ENCODE peak calls at places on chromosomes 4 and X, in seven cellular contexts. One of them, this sample, is unnamed.
A peak's percentile ranks its signal among the peaks of the same experiment; 100 is the strongest.

GRCh38 chrX:29662101-29662500 is 553.3 kb upstream of the MAGEB2 start:
- DNase-seq in RWPE1: peak; percentile 15
- DNase-seq in CD4-positive, alpha-beta T cell: no peak
- DNase-seq in Peyer's patch: no peak
- DNase-seq in OCI-LY7: no peak
- DNase-seq in RWPE2: no peak
- DNase-seq in GM23338: no peak
- DNase-seq in this sample: no peak

GRCh38 chr4:167452922-167453321 is 218.6 kb upstream of the SPOCK3 start:
- DNase-seq in RWPE1: no peak
- DNase-seq in CD4-positive, alpha-beta T cell: no peak
- DNase-seq in Peyer's patch: no peak
- DNase-seq in OCI-LY7: no peak
- DNase-seq in RWPE2: no peak
- DNase-seq in GM23338: no peak
- DNase-seq in this sample: no peak

GRCh38 chr4:119300072-119300387 is 21.9 kb downstream of the FABP2 start:
- DNase-seq in RWPE1: peak; percentile 28
- DNase-seq in CD4-positive, alpha-beta T cell: peak; percentile 19
- DNase-seq in Peyer's patch: peak; percentile 70
- DNase-seq in OCI-LY7: no peak
- DNase-seq in RWPE2: no peak
- DNase-seq in GM23338: no peak
- DNase-seq in this sample: peak; percentile 82

GRCh38 chrX:73214366-73215094 is at the start of gene NAP1L2:
- DNase-seq in RWPE1: no peak
- DNase-seq in CD4-positive, alpha-beta T cell: peak; percentile 25
- DNase-seq in Peyer's patch: peak; percentile 50
- DNase-seq in OCI-LY7: no peak
- DNase-seq in RWPE2: no peak
- DNase-seq in GM23338: peak; percentile 61
- DNase-seq in this sample: peak; percentile 63

GRCh38 chr4:99998062-99998880 is 48.2 kb upstream of the H2AZ1 start:
- DNase-seq in RWPE1: peak; percentile 34
- DNase-seq in CD4-positive, alpha-beta T cell: no peak
- DNase-seq in Peyer's patch: no peak
- DNase-seq in OCI-LY7: peak; percentile 6
- DNase-seq in RWPE2: no peak
- DNase-seq in GM23338: peak; percentile 54
- DNase-seq in this sample: no peak

GRCh38 chr4:127069675-127070074 is 563.1 kb upstream of the INTU start:
- DNase-seq in RWPE1: no peak
- DNase-seq in CD4-positive, alpha-beta T cell: no peak
- DNase-seq in Peyer's patch: no peak
- DNase-seq in OCI-LY7: no peak
- DNase-seq in RWPE2: no peak
- DNase-seq in GM23338: peak; percentile 32
- DNase-seq in this sample: no peak

GRCh38 chr4:138184881-138185280 is 57.3 kb downstream of the SLC7A11 start:
- DNase-seq in RWPE1: no peak
- DNase-seq in CD4-positive, alpha-beta T cell: no peak
- DNase-seq in Peyer's patch: no peak
- DNase-seq in OCI-LY7: no peak
- DNase-seq in RWPE2: no peak
- DNase-seq in GM23338: no peak
- DNase-seq in this sample: no peak

GRCh38 chrX:113675278-113675677 is 834.6 kb upstream of the AMOT start:
- DNase-seq in RWPE1: peak; percentile 0
- DNase-seq in CD4-positive, alpha-beta T cell: no peak
- DNase-seq in Peyer's patch: no peak
- DNase-seq in OCI-LY7: no peak
- DNase-seq in RWPE2: no peak
- DNase-seq in GM23338: no peak
- DNase-seq in this sample: no peak

GRCh38 chrX:134794692-134795091 is 136.4 kb upstream of the PLAC1 start:
- DNase-seq in RWPE1: no peak
- DNase-seq in CD4-positive, alpha-beta T cell: no peak
- DNase-seq in Peyer's patch: no peak
- DNase-seq in OCI-LY7: no peak
- DNase-seq in RWPE2: no peak
- DNase-seq in GM23338: no peak
- DNase-seq in this sample: no peak

GRCh38 chr4:145347684-145348083 is 134.0 kb upstream of the SMAD1 start:
- DNase-seq in RWPE1: no peak
- DNase-seq in CD4-positive, alpha-beta T cell: no peak
- DNase-seq in Peyer's patch: no peak
- DNase-seq in OCI-LY7: no peak
- DNase-seq in RWPE2: no peak
- DNase-seq in GM23338: no peak
- DNase-seq in this sample: no peak

GRCh38 chrX:140764401-140764919 is 54.9 kb downstream of the LINC00632 start:
- DNase-seq in RWPE1: no peak
- DNase-seq in CD4-positive, alpha-beta T cell: peak; percentile 8
- DNase-seq in Peyer's patch: no peak
- DNase-seq in OCI-LY7: no peak
- DNase-seq in RWPE2: no peak
- DNase-seq in GM23338: peak; percentile 64
- DNase-seq in this sample: no peak

GRCh38 chr4:85512446-85513205 is 37.7 kb downstream of the ARHGAP24 start:
- DNase-seq in RWPE1: no peak
- DNase-seq in CD4-positive, alpha-beta T cell: no peak
- DNase-seq in Peyer's patch: no peak
- DNase-seq in OCI-LY7: no peak
- DNase-seq in RWPE2: no peak
- DNase-seq in GM23338: no peak
- DNase-seq in this sample: no peak

GRCh38 chrX:38262715-38263620 is 42.3 kb upstream of the SRPX start:
- DNase-seq in RWPE1: no peak
- DNase-seq in CD4-positive, alpha-beta T cell: no peak
- DNase-seq in Peyer's patch: no peak
- DNase-seq in OCI-LY7: no peak
- DNase-seq in RWPE2: no peak
- DNase-seq in GM23338: no peak
- DNase-seq in this sample: no peak

GRCh38 chr4:103374773-103375172 is 176.6 kb upstream of the CENPE start:
- DNase-seq in RWPE1: no peak
- DNase-seq in CD4-positive, alpha-beta T cell: no peak
- DNase-seq in Peyer's patch: no peak
- DNase-seq in OCI-LY7: no peak
- DNase-seq in RWPE2: no peak
- DNase-seq in GM23338: peak; percentile 27
- DNase-seq in this sample: no peak

GRCh38 chr4:105171912-105172311 is 25.2 kb downstream of the TET2 start:
- DNase-seq in RWPE1: no peak
- DNase-seq in CD4-positive, alpha-beta T cell: no peak
- DNase-seq in Peyer's patch: no peak
- DNase-seq in OCI-LY7: no peak
- DNase-seq in RWPE2: no peak
- DNase-seq in GM23338: no peak
- DNase-seq in this sample: no peak

GRCh38 chr4:82823062-82823461 is 24.5 kb upstream of the SCD5 start:
- DNase-seq in RWPE1: no peak
- DNase-seq in CD4-positive, alpha-beta T cell: no peak
- DNase-seq in Peyer's patch: no peak
- DNase-seq in OCI-LY7: no peak
- DNase-seq in RWPE2: no peak
- DNase-seq in GM23338: no peak
- DNase-seq in this sample: no peak

GRCh38 chrX:103823591-103823990 is 8.5 kb downstream of the RAB9B start:
- DNase-seq in RWPE1: no peak
- DNase-seq in CD4-positive, alpha-beta T cell: no peak
- DNase-seq in Peyer's patch: no peak
- DNase-seq in OCI-LY7: no peak
- DNase-seq in RWPE2: no peak
- DNase-seq in GM23338: no peak
- DNase-seq in this sample: no peak

GRCh38 chrX:9337056-9337455 is 127.8 kb upstream of the TBL1X start:
- DNase-seq in RWPE1: no peak
- DNase-seq in CD4-positive, alpha-beta T cell: no peak
- DNase-seq in Peyer's patch: no peak
- DNase-seq in OCI-LY7: no peak
- DNase-seq in RWPE2: no peak
- DNase-seq in GM23338: no peak
- DNase-seq in this sample: no peak

GRCh38 chr4:120327276-120327675 is 260.6 kb upstream of the MAD2L1 start:
- DNase-seq in RWPE1: no peak
- DNase-seq in CD4-positive, alpha-beta T cell: no peak
- DNase-seq in Peyer's patch: no peak
- DNase-seq in OCI-LY7: no peak
- DNase-seq in RWPE2: no peak
- DNase-seq in GM23338: peak; percentile 70
- DNase-seq in this sample: no peak

GRCh38 chr4:153850525-153851280 is 61.8 kb upstream of the SFRP2 start:
- DNase-seq in RWPE1: no peak
- DNase-seq in CD4-positive, alpha-beta T cell: no peak
- DNase-seq in Peyer's patch: no peak
- DNase-seq in OCI-LY7: no peak
- DNase-seq in RWPE2: no peak
- DNase-seq in GM23338: no peak
- DNase-seq in this sample: no peak

GRCh38 chr4:188127157-188127874 is 11.9 kb upstream of the TRIML1 start:
- DNase-seq in RWPE1: peak; percentile 79
- DNase-seq in CD4-positive, alpha-beta T cell: no peak
- DNase-seq in Peyer's patch: no peak
- DNase-seq in OCI-LY7: no peak
- DNase-seq in RWPE2: no peak
- DNase-seq in GM23338: no peak
- DNase-seq in this sample: no peak

GRCh38 chr4:11842620-11843263 is 414.0 kb upstream of the HS3ST1 start:
- DNase-seq in RWPE1: no peak
- DNase-seq in CD4-positive, alpha-beta T cell: no peak
- DNase-seq in Peyer's patch: no peak
- DNase-seq in OCI-LY7: no peak
- DNase-seq in RWPE2: no peak
- DNase-seq in GM23338: no peak
- DNase-seq in this sample: no peak

GRCh38 chr4:74531952-74532794 is 87.2 kb downstream of the AREG start:
- DNase-seq in RWPE1: peak; percentile 64
- DNase-seq in CD4-positive, alpha-beta T cell: no peak
- DNase-seq in Peyer's patch: no peak
- DNase-seq in OCI-LY7: peak; percentile 22
- DNase-seq in RWPE2: no peak
- DNase-seq in GM23338: peak; percentile 82
- DNase-seq in this sample: no peak

GRCh38 chr4:126071346-126072333 is 756.9 kb downstream of the FAT4 start:
- DNase-seq in RWPE1: no peak
- DNase-seq in CD4-positive, alpha-beta T cell: no peak
- DNase-seq in Peyer's patch: no peak
- DNase-seq in OCI-LY7: no peak
- DNase-seq in RWPE2: no peak
- DNase-seq in GM23338: no peak
- DNase-seq in this sample: no peak

DNA sequence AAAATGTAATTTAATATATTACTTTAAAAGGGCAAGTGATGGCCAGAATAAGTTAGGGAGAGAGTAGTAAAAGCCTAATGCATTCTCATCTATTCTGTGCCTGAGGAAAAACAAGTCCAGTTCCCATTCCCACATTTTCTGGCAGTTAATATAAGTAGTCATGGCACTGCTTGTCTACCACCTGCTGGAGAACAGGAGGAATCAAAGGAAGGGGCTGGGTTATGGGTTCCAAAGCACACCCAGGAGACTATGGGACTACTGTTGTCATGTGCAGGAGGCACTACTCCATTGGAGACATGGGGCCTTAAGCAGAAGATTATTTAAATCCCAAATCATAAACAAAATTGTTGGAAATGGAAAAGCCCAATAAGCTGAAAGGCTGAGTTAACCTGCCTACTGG is 2618.6 kb downstream of the ARAP2 start:
- DNase-seq in RWPE1: no peak
- DNase-seq in CD4-positive, alpha-beta T cell: no peak
- DNase-seq in Peyer's patch: no peak
- DNase-seq in OCI-LY7: no peak
- DNase-seq in RWPE2: no peak
- DNase-seq in GM23338: peak; percentile 38
- DNase-seq in this sample: no peak
- TF ChIP-seq CTCF in RWPE1: no peak
- TF ChIP-seq CTCF in CD4-positive, alpha-beta T cell: no peak
- TF ChIP-seq CTCF in Peyer's patch: no peak
- TF ChIP-seq CTCF in OCI-LY7: no peak
- TF ChIP-seq CTCF in RWPE2: no peak
- TF ChIP-seq CTCF in GM23338: peak; percentile 32
- TF ChIP-seq CTCF in this sample: no peak

DNA sequence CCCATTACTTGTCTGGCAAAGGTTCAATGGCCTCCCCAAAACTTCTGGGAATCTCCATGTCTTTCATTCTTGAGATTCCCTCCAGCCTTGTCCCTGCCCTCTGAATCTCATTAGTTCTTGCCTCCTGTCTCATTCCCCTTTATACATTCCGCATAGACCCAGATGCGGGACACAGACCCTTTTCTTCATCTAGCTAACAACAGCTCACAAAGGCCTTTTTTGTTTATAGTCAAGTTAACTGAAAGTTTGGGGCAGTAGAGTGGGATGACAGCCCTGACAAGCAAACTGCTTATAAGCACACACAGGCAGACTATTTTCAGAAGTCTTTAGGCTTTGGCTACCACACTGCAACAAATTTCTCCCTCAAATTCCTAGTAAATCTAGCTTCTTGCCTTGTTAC is 306.1 kb upstream of the FAM241A start:
- DNase-seq in RWPE1: no peak
- DNase-seq in CD4-positive, alpha-beta T cell: no peak
- DNase-seq in Peyer's patch: no peak
- DNase-seq in OCI-LY7: no peak
- DNase-seq in RWPE2: no peak
- DNase-seq in GM23338: peak; percentile 26
- DNase-seq in this sample: no peak
- H3K27ac ChIP-seq in RWPE1: no peak overlapping the region
- H3K27ac ChIP-seq in CD4-positive, alpha-beta T cell: no peak overlapping the region
- H3K27ac ChIP-seq in Peyer's patch: no peak overlapping the region
- H3K27ac ChIP-seq in OCI-LY7: no peak overlapping the region
- H3K27ac ChIP-seq in RWPE2: no peak overlapping the region
- H3K27ac ChIP-seq in GM23338: no peak overlapping the region
- H3K27ac ChIP-seq in this sample: no peak overlapping the region

GRCh38 chr4:134952775-134953174 is 751.2 kb upstream of the PABPC4L start:
- DNase-seq in RWPE1: no peak
- DNase-seq in CD4-positive, alpha-beta T cell: no peak
- DNase-seq in Peyer's patch: no peak
- DNase-seq in OCI-LY7: no peak
- DNase-seq in RWPE2: no peak
- DNase-seq in GM23338: no peak
- DNase-seq in this sample: no peak

GRCh38 chr4:134952305-134952704 is 750.7 kb upstream of the PABPC4L start:
- DNase-seq in RWPE1: no peak
- DNase-seq in CD4-positive, alpha-beta T cell: no peak
- DNase-seq in Peyer's patch: no peak
- DNase-seq in OCI-LY7: no peak
- DNase-seq in RWPE2: no peak
- DNase-seq in GM23338: no peak
- DNase-seq in this sample: no peak

GRCh38 chr4:134944115-134944514 is 742.5 kb upstream of the PABPC4L start:
- DNase-seq in RWPE1: no peak
- DNase-seq in CD4-positive, alpha-beta T cell: no peak
- DNase-seq in Peyer's patch: peak; percentile 25
- DNase-seq in OCI-LY7: no peak
- DNase-seq in RWPE2: no peak
- DNase-seq in GM23338: no peak
- DNase-seq in this sample: no peak

GRCh38 chr4:134948110-134948642 is 746.6 kb upstream of the PABPC4L start:
- DNase-seq in RWPE1: no peak
- DNase-seq in CD4-positive, alpha-beta T cell: no peak
- DNase-seq in Peyer's patch: peak; percentile 36
- DNase-seq in OCI-LY7: no peak
- DNase-seq in RWPE2: no peak
- DNase-seq in GM23338: no peak
- DNase-seq in this sample: peak; percentile 58
- TF ChIP-seq CTCF in RWPE1: no peak
- TF ChIP-seq CTCF in CD4-positive, alpha-beta T cell: no peak
- TF ChIP-seq CTCF in Peyer's patch: no peak
- TF ChIP-seq CTCF in OCI-LY7: no peak
- TF ChIP-seq CTCF in RWPE2: no peak
- TF ChIP-seq CTCF in GM23338: no peak
- TF ChIP-seq CTCF in this sample: no peak

GRCh38 chrX:93673056-93673868 is at the start of gene NAP1L3:
- DNase-seq in RWPE1: peak; percentile 22
- DNase-seq in CD4-positive, alpha-beta T cell: peak; percentile 55
- DNase-seq in Peyer's patch: peak; percentile 48
- DNase-seq in OCI-LY7: no peak
- DNase-seq in RWPE2: no peak
- DNase-seq in GM23338: peak; percentile 88
- DNase-seq in this sample: peak; percentile 16
- H3K27ac ChIP-seq in RWPE1: no peak within 1 kb of the TSS
- H3K27ac ChIP-seq in CD4-positive, alpha-beta T cell: peak within 1 kb of the TSS; percentile 41
- H3K27ac ChIP-seq in Peyer's patch: peak within 1 kb of the TSS; percentile 69
- H3K27ac ChIP-seq in OCI-LY7: no peak within 1 kb of the TSS
- H3K27ac ChIP-seq in RWPE2: no peak within 1 kb of the TSS
- H3K27ac ChIP-seq in GM23338: peak within 1 kb of the TSS; percentile 19
- H3K27ac ChIP-seq in this sample: peak within 1 kb of the TSS; percentile 63